ENCODE peak calls at places on chromosomes 4 and X, in eight cellular contexts. One of them, this sample, is unnamed.

GRCh38 chr4:85740431-85740861 is 265.5 kb downstream of the ARHGAP24 start:
- DNase-seq in adrenal gland: no peak
- DNase-seq in CD4-positive, alpha-beta T cell: no peak
- DNase-seq in stomach: no peak
- DNase-seq in cardiac muscle cell: no peak
- DNase-seq in HL-60: no peak
- DNase-seq in H9: no peak
- DNase-seq in GM23248: peak
- DNase-seq in this sample: no peak

GRCh38 chr4:70138751-70139150 is 15.3 kb upstream of the PRR27 start:
- DNase-seq in stomach: no peak
- DNase-seq in H9: no peak
- DNase-seq in HL-60: no peak
- DNase-seq in GM23248: no peak
- DNase-seq in CD4-positive, alpha-beta T cell: no peak
- DNase-seq in adrenal gland: no peak
- DNase-seq in cardiac muscle cell: no peak
- DNase-seq in this sample: no peak

GRCh38 chrX:7147431-7147977 is at the start of gene STS:
- DNase-seq in adrenal gland: peak
- DNase-seq in H9: peak
- DNase-seq in GM23248: no peak
- DNase-seq in HL-60: peak
- DNase-seq in cardiac muscle cell: peak
- DNase-seq in CD4-positive, alpha-beta T cell: peak
- DNase-seq in stomach: peak
- DNase-seq in this sample: peak

GRCh38 chr4:79917246-79917645 is 155.8 kb downstream of the ANTXR2 start:
- DNase-seq in adrenal gland: peak
- DNase-seq in stomach: peak
- DNase-seq in CD4-positive, alpha-beta T cell: peak
- DNase-seq in cardiac muscle cell: peak
- DNase-seq in H9: peak
- DNase-seq in GM23248: peak
- DNase-seq in HL-60: peak
- DNase-seq in this sample: peak

GRCh38 chr4:102578819-102579218 is 77.7 kb downstream of the NFKB1 start:
- DNase-seq in stomach: no peak
- DNase-seq in GM23248: no peak
- DNase-seq in H9: peak
- DNase-seq in adrenal gland: no peak
- DNase-seq in cardiac muscle cell: no peak
- DNase-seq in HL-60: no peak
- DNase-seq in CD4-positive, alpha-beta T cell: no peak
- DNase-seq in this sample: no peak

GRCh38 chr4:81472249-81473085 is 760 bp upstream of the RASGEF1B start:
- DNase-seq in stomach: peak
- DNase-seq in adrenal gland: peak
- DNase-seq in cardiac muscle cell: peak
- DNase-seq in HL-60: peak
- DNase-seq in CD4-positive, alpha-beta T cell: no peak
- DNase-seq in GM23248: peak
- DNase-seq in H9: peak
- DNase-seq in this sample: peak

GRCh38 chrX:45715787-45716186 is 515.1 kb upstream of the DIPK2B start:
- DNase-seq in H9: no peak
- DNase-seq in cardiac muscle cell: no peak
- DNase-seq in adrenal gland: no peak
- DNase-seq in HL-60: no peak
- DNase-seq in GM23248: peak
- DNase-seq in CD4-positive, alpha-beta T cell: no peak
- DNase-seq in stomach: no peak
- DNase-seq in this sample: no peak

GRCh38 chr4:67549123-67549522 is 3.8 kb upstream of the CENPC start:
- DNase-seq in GM23248: peak
- DNase-seq in HL-60: no peak
- DNase-seq in H9: no peak
- DNase-seq in CD4-positive, alpha-beta T cell: no peak
- DNase-seq in adrenal gland: no peak
- DNase-seq in cardiac muscle cell: peak
- DNase-seq in stomach: no peak
- DNase-seq in this sample: no peak

GRCh38 chr4:165909947-165910346 is 36.9 kb downstream of the TLL1 start:
- DNase-seq in adrenal gland: no peak
- DNase-seq in H9: no peak
- DNase-seq in HL-60: no peak
- DNase-seq in CD4-positive, alpha-beta T cell: no peak
- DNase-seq in stomach: no peak
- DNase-seq in cardiac muscle cell: peak
- DNase-seq in GM23248: no peak
- DNase-seq in this sample: no peak

GRCh38 chr4:89486042-89486441 is 178.4 kb upstream of the GPRIN3 start:
- DNase-seq in GM23248: peak
- DNase-seq in CD4-positive, alpha-beta T cell: no peak
- DNase-seq in stomach: no peak
- DNase-seq in HL-60: no peak
- DNase-seq in H9: no peak
- DNase-seq in cardiac muscle cell: peak
- DNase-seq in adrenal gland: no peak
- DNase-seq in this sample: no peak

GRCh38 chr4:184937745-184938144 is 80.5 kb upstream of the HELT start:
- DNase-seq in H9: no peak
- DNase-seq in GM23248: no peak
- DNase-seq in CD4-positive, alpha-beta T cell: no peak
- DNase-seq in adrenal gland: peak
- DNase-seq in stomach: no peak
- DNase-seq in HL-60: no peak
- DNase-seq in cardiac muscle cell: no peak
- DNase-seq in this sample: no peak

GRCh38 chr4:79472693-79473552 is 64.9 kb upstream of the GK2 start:
- DNase-seq in cardiac muscle cell: no peak
- DNase-seq in GM23248: no peak
- DNase-seq in H9: no peak
- DNase-seq in stomach: no peak
- DNase-seq in HL-60: no peak
- DNase-seq in adrenal gland: no peak
- DNase-seq in CD4-positive, alpha-beta T cell: no peak
- DNase-seq in this sample: no peak

GRCh38 chrX:499870-500364 is 113.2 kb upstream of the PPP2R3B start:
- DNase-seq in adrenal gland: no peak
- DNase-seq in GM23248: no peak
- DNase-seq in CD4-positive, alpha-beta T cell: no peak
- DNase-seq in stomach: no peak
- DNase-seq in H9: peak
- DNase-seq in cardiac muscle cell: no peak
- DNase-seq in HL-60: no peak
- DNase-seq in this sample: no peak

GRCh38 chr4:77581724-77582123 is 23.9 kb upstream of the CXCL13 start:
- DNase-seq in adrenal gland: no peak
- DNase-seq in H9: no peak
- DNase-seq in HL-60: no peak
- DNase-seq in GM23248: peak
- DNase-seq in cardiac muscle cell: peak
- DNase-seq in stomach: no peak
- DNase-seq in CD4-positive, alpha-beta T cell: no peak
- DNase-seq in this sample: no peak

GRCh38 chr4:88706574-88706973 is 8.9 kb upstream of the NAP1L5 start:
- DNase-seq in CD4-positive, alpha-beta T cell: no peak
- DNase-seq in cardiac muscle cell: peak
- DNase-seq in adrenal gland: peak
- DNase-seq in GM23248: peak
- DNase-seq in stomach: no peak
- DNase-seq in HL-60: no peak
- DNase-seq in H9: no peak
- DNase-seq in this sample: no peak

GRCh38 chrX:108117988-108118387 is 26.4 kb downstream of the ATG4A start:
- DNase-seq in adrenal gland: no peak
- DNase-seq in H9: no peak
- DNase-seq in cardiac muscle cell: no peak
- DNase-seq in GM23248: no peak
- DNase-seq in HL-60: no peak
- DNase-seq in stomach: no peak
- DNase-seq in CD4-positive, alpha-beta T cell: no peak
- DNase-seq in this sample: no peak

GRCh38 chr4:48483006-48483776 is at the start of gene SLC10A4:
- DNase-seq in CD4-positive, alpha-beta T cell: no peak
- DNase-seq in adrenal gland: peak
- DNase-seq in cardiac muscle cell: no peak
- DNase-seq in H9: peak
- DNase-seq in GM23248: peak
- DNase-seq in stomach: no peak
- DNase-seq in HL-60: no peak
- DNase-seq in this sample: no peak

GRCh38 chr4:71300362-71300761 is 38.5 kb upstream of the SLC4A4 start:
- DNase-seq in cardiac muscle cell: no peak
- DNase-seq in GM23248: no peak
- DNase-seq in stomach: no peak
- DNase-seq in H9: no peak
- DNase-seq in HL-60: no peak
- DNase-seq in adrenal gland: no peak
- DNase-seq in CD4-positive, alpha-beta T cell: no peak
- DNase-seq in this sample: no peak

GRCh38 chrX:147376601-147377387 is 534.9 kb upstream of the FMR1 start:
- DNase-seq in H9: peak
- DNase-seq in stomach: no peak
- DNase-seq in GM23248: no peak
- DNase-seq in HL-60: no peak
- DNase-seq in cardiac muscle cell: no peak
- DNase-seq in adrenal gland: peak
- DNase-seq in CD4-positive, alpha-beta T cell: no peak
- DNase-seq in this sample: no peak

GRCh38 chr4:59664771-59665170 is 1535.4 kb upstream of the ADGRL3 start:
- DNase-seq in GM23248: no peak
- DNase-seq in HL-60: no peak
- DNase-seq in adrenal gland: no peak
- DNase-seq in stomach: no peak
- DNase-seq in cardiac muscle cell: no peak
- DNase-seq in H9: no peak
- DNase-seq in CD4-positive, alpha-beta T cell: no peak
- DNase-seq in this sample: no peak

DNA sequence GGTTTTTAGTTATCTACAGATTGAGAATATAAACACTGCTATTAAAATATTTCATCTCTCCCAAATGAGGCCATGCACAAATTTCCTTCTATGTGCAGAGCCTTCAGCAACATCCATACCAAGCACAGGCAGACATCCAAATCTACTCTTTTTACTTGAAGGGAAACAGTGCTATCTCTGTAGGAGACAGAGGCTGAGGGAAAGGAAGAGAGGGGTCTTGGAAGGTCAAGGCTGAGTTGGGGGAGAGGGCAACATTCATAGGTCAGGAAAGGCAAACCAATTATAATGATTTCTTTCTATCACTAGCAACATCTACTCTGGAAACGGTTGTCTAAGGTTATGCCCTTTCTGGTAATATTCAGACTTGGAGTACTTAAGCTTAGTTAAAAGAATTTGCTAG is 240.2 kb downstream of the CBR4 start:
- DNase-seq in HL-60: no peak
- DNase-seq in H9: no peak
- DNase-seq in CD4-positive, alpha-beta T cell: no peak
- DNase-seq in adrenal gland: no peak
- DNase-seq in cardiac muscle cell: no peak
- DNase-seq in GM23248: no peak
- DNase-seq in stomach: no peak
- DNase-seq in this sample: no peak
- H3K27ac ChIP-seq in HL-60: no peak
- H3K27ac ChIP-seq in H9: no peak
- H3K27ac ChIP-seq in CD4-positive, alpha-beta T cell: no peak
- H3K27ac ChIP-seq in adrenal gland: no peak
- H3K27ac ChIP-seq in cardiac muscle cell: peak
- H3K27ac ChIP-seq in GM23248: no peak
- H3K27ac ChIP-seq in stomach: peak
- H3K27ac ChIP-seq in this sample: no peak

DNA sequence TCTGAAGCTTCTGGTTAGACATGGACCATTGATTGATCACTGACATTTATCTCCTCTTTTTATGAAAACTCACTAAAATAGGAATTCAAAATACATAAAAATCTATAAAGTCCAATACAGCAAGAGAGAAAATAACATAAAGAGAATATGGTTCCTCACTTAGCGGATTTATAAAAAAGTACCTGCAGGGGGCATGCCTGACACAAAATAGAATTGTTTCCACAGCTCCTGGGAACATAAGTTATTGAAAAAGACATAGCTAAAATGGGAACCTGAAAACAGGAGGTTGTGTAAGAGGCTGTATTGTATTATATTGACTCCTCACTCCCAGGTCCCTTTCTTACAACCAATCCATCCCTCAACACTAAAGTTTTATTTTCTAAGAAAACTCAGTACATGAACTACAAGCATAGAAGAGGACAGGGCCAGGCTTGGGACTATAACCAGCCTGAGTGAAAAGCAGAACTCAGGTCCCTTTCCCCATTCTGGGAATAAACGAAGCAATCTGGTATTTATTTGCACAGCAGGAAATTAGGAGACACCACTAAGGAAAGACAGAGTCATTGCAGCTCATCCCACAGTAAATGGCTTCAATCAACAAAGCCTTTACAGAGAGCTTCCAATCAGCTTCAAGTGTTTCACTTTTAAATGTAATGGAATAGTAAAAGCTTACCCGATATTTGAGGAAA is 121.1 kb upstream of the NDST4 start:
- DNase-seq in GM23248: peak
- DNase-seq in H9: peak
- DNase-seq in CD4-positive, alpha-beta T cell: no peak
- DNase-seq in adrenal gland: no peak
- DNase-seq in stomach: no peak
- DNase-seq in cardiac muscle cell: no peak
- DNase-seq in HL-60: peak
- DNase-seq in this sample: no peak
- H3K27ac ChIP-seq in GM23248: no peak
- H3K27ac ChIP-seq in H9: peak
- H3K27ac ChIP-seq in CD4-positive, alpha-beta T cell: no peak
- H3K27ac ChIP-seq in adrenal gland: no peak
- H3K27ac ChIP-seq in stomach: no peak
- H3K27ac ChIP-seq in cardiac muscle cell: no peak
- H3K27ac ChIP-seq in HL-60: no peak
- H3K27ac ChIP-seq in this sample: no peak

GRCh38 chr4:53778122-53778521 is 186.8 kb upstream of the LNX1 start:
- DNase-seq in CD4-positive, alpha-beta T cell: no peak
- DNase-seq in stomach: no peak
- DNase-seq in GM23248: no peak
- DNase-seq in HL-60: no peak
- DNase-seq in H9: no peak
- DNase-seq in cardiac muscle cell: peak
- DNase-seq in adrenal gland: no peak
- DNase-seq in this sample: no peak
- H3K27ac ChIP-seq in CD4-positive, alpha-beta T cell: no peak
- H3K27ac ChIP-seq in stomach: no peak
- H3K27ac ChIP-seq in GM23248: peak
- H3K27ac ChIP-seq in HL-60: no peak
- H3K27ac ChIP-seq in H9: no peak
- H3K27ac ChIP-seq in cardiac muscle cell: no peak
- H3K27ac ChIP-seq in adrenal gland: no peak
- H3K27ac ChIP-seq in this sample: no peak

DNA sequence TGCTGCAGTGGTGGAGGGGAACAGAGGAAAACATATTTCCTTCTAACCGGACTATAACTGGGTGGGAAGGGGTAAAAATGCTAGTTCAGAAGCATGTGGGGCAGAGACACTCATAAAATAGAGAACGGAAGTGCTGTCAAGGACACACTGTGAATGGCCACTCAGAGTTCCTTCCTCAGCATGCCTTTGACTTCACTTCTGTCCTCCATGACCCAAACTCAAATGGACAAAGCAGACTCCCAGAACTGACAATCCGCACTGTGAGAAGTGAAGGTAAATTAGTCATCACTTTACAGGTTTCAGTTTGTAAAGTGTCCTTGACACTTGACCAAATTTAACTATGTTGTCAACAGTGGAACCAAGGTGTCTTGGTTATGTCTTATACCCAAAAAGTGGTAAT is 30.2 kb upstream of the ELF2 start:
- DNase-seq in H9: no peak
- DNase-seq in HL-60: no peak
- DNase-seq in cardiac muscle cell: no peak
- DNase-seq in adrenal gland: peak
- DNase-seq in CD4-positive, alpha-beta T cell: no peak
- DNase-seq in stomach: no peak
- DNase-seq in GM23248: no peak
- DNase-seq in this sample: no peak
- H3K27ac ChIP-seq in H9: no peak
- H3K27ac ChIP-seq in HL-60: peak
- H3K27ac ChIP-seq in cardiac muscle cell: no peak
- H3K27ac ChIP-seq in adrenal gland: peak
- H3K27ac ChIP-seq in CD4-positive, alpha-beta T cell: no peak
- H3K27ac ChIP-seq in stomach: no peak
- H3K27ac ChIP-seq in GM23248: no peak
- H3K27ac ChIP-seq in this sample: no peak

This sample was measured in CD8-positive, alpha-beta T cell.